ENCODE peak calls at places on chromosome 3, in eight cellular contexts. V, B, M, U, P, L, O and Y are unnamed samples.
A peak's percentile ranks its signal among the peaks of the same experiment; 100 is the strongest.

GRCh38 chr3:189914799-189915198 is 205.9 kb downstream of the P3H2 start:
- DNase-seq in V (no peak), B (no peak), M (peak; percentile 76), U (no peak), P (no peak), L (no peak), O (no peak), Y (no peak)

GRCh38 chr3:50674349-50675178 is at the start of gene DOCK3:
- DNase-seq in V (no peak), B (no peak), M (no peak), U (peak; percentile 69), P (no peak), L (peak; percentile 94), O (peak; percentile 47), Y (peak; percentile 82)

GRCh38 chr3:149559525-149559924 is 85.0 kb downstream of the TM4SF4 start:
- DNase-seq in V (no peak), B (no peak), M (no peak), U (no peak), P (no peak), L (no peak), O (no peak), Y (no peak)

GRCh38 chr3:106085998-106086397 is 217.2 kb upstream of the CBLB start:
- DNase-seq in V (no peak), B (no peak), M (no peak), U (no peak), P (no peak), L (no peak), O (no peak), Y (no peak)

GRCh38 chr3:155086041-155086440 is 5.9 kb downstream of the MME start:
- DNase-seq in V (no peak), B (no peak), M (no peak), U (no peak), P (no peak), L (no peak), O (no peak), Y (no peak)

GRCh38 chr3:37859354-37859753 is 2.3 kb upstream of the CTDSPL start:
- DNase-seq in V (no peak), B (no peak), M (no peak), U (no peak), P (no peak), L (no peak), O (no peak), Y (no peak)

GRCh38 chr3:149599236-149599635 is 58.6 kb downstream of the WWTR1 start:
- DNase-seq in V (no peak), B (peak; percentile 87), M (no peak), U (no peak), P (no peak), L (no peak), O (no peak), Y (no peak)

GRCh38 chr3:67386446-67386845 is 268.0 kb downstream of the SUCLG2 start:
- DNase-seq in V (no peak), B (no peak), M (no peak), U (no peak), P (no peak), L (no peak), O (no peak), Y (no peak)

GRCh38 chr3:5217824-5218595 is 30.5 kb downstream of the EDEM1 start:
- DNase-seq in V (no peak), B (no peak), M (no peak), U (no peak), P (no peak), L (no peak), O (no peak), Y (no peak)

GRCh38 chr3:177673105-177673804 is 476.0 kb upstream of the TBL1XR1 start:
- DNase-seq in V (no peak), B (no peak), M (no peak), U (no peak), P (no peak), L (no peak), O (peak; percentile 78), Y (no peak)

GRCh38 chr3:4506559-4507009 is 13.4 kb downstream of the ITPR1 start:
- DNase-seq in V (no peak), B (no peak), M (no peak), U (no peak), P (no peak), L (no peak), O (no peak), Y (no peak)

GRCh38 chr3:72641684-72642083 is 206.6 kb downstream of the SHQ1 start:
- DNase-seq in V (no peak), B (no peak), M (no peak), U (no peak), P (no peak), L (no peak), O (no peak), Y (no peak)

GRCh38 chr3:43872301-43872700 is 181.6 kb downstream of the ABHD5 start:
- DNase-seq in V (no peak), B (no peak), M (no peak), U (no peak), P (no peak), L (peak; percentile 67), O (no peak), Y (no peak)

GRCh38 chr3:97821810-97822775 is at the start of gene CRYBG3:
- DNase-seq in V (peak; percentile 90), B (peak; percentile 53), M (peak; percentile 17), U (peak; percentile 84), P (peak; percentile 35), L (peak; percentile 92), O (peak; percentile 74), Y (peak; percentile 91)

GRCh38 chr3:135905058-135905724 is 60.3 kb upstream of the PPP2R3A start:
- DNase-seq in V (no peak), B (no peak), M (no peak), U (no peak), P (no peak), L (no peak), O (no peak), Y (no peak)

GRCh38 chr3:87410110-87410509 is 133.7 kb upstream of the POU1F1 start:
- DNase-seq in V (no peak), B (no peak), M (no peak), U (no peak), P (no peak), L (no peak), O (no peak), Y (no peak)

GRCh38 chr3:71111784-71112440 is 471.6 kb downstream of the FOXP1 start:
- DNase-seq in V (no peak), B (peak; percentile 55), M (peak; percentile 73), U (no peak), P (peak; percentile 4), L (no peak), O (no peak), Y (no peak)

GRCh38 chr3:156553705-156554356 is 1.1 kb downstream of the SSR3 start:
- DNase-seq in V (no peak), B (peak; percentile 60), M (no peak), U (no peak), P (peak; percentile 1), L (peak; percentile 13), O (peak; percentile 77), Y (no peak)

GRCh38 chr3:46676601-46677071 is 16.8 kb downstream of the ALS2CL start:
- DNase-seq in V (no peak), B (no peak), M (no peak), U (no peak), P (no peak), L (no peak), O (no peak), Y (peak; percentile 61)

GRCh38 chr3:95297586-95297985 is 1234.7 kb downstream of the NSUN3 start:
- DNase-seq in V (no peak), B (no peak), M (no peak), U (no peak), P (no peak), L (no peak), O (no peak), Y (no peak)

GRCh38 chr3:126402178-126402577 is 7.5 kb downstream of the CFAP100 start:
- DNase-seq in V (peak; percentile 13), B (no peak), M (no peak), U (no peak), P (no peak), L (no peak), O (no peak), Y (no peak)

GRCh38 chr3:173993299-173993698 is 595.8 kb downstream of the NLGN1 start:
- DNase-seq in V (no peak), B (peak; percentile 1), M (no peak), U (no peak), P (peak; percentile 27), L (peak; percentile 6), O (no peak), Y (no peak)
- H3K4me3 ChIP-seq in V (no peak overlapping the region), B (no peak overlapping the region), M (no peak overlapping the region), U (no peak overlapping the region), P (no peak overlapping the region), L (no peak overlapping the region), O (no peak overlapping the region), Y (no peak overlapping the region)

GRCh38 chr3:141738636-141739363 is 702 bp downstream of the RNF7 start:
- DNase-seq in V (no peak), B (no peak), M (peak; percentile 13), U (no peak), P (no peak), L (peak; percentile 39), O (peak; percentile 57), Y (no peak)
- TF ChIP-seq POLR2AphosphoS5 in V (no peak), B (no peak), M (no peak), U (no peak), P (no peak), L (no peak), O (no peak), Y (no peak)

GRCh38 chr3:169579086-169579485 is 84.4 kb downstream of the MECOM start:
- DNase-seq in V (no peak), B (no peak), M (no peak), U (no peak), P (no peak), L (no peak), O (no peak), Y (no peak)

GRCh38 chr3:169578381-169578780 is 85.1 kb downstream of the MECOM start:
- DNase-seq in V (no peak), B (no peak), M (no peak), U (no peak), P (no peak), L (no peak), O (no peak), Y (no peak)

GRCh38 chr3:169575381-169575780 is 88.1 kb downstream of the MECOM start:
- DNase-seq in V (no peak), B (no peak), M (no peak), U (peak; percentile 26), P (no peak), L (peak; percentile 26), O (peak; percentile 15), Y (no peak)

GRCh38 chr3:169574531-169574930 is 89.0 kb downstream of the MECOM start:
- DNase-seq in V (no peak), B (no peak), M (no peak), U (no peak), P (no peak), L (no peak), O (no peak), Y (no peak)

GRCh38 chr3:169573129-169573528 is 90.4 kb downstream of the MECOM start:
- DNase-seq in V (no peak), B (no peak), M (no peak), U (no peak), P (no peak), L (peak; percentile 10), O (no peak), Y (no peak)
- TF ChIP-seq CTCF in V (no peak), B (no peak), M (peak; percentile 19), U (no peak), P (no peak), L (peak; percentile 39), O (no peak), Y (no peak)

DNA sequence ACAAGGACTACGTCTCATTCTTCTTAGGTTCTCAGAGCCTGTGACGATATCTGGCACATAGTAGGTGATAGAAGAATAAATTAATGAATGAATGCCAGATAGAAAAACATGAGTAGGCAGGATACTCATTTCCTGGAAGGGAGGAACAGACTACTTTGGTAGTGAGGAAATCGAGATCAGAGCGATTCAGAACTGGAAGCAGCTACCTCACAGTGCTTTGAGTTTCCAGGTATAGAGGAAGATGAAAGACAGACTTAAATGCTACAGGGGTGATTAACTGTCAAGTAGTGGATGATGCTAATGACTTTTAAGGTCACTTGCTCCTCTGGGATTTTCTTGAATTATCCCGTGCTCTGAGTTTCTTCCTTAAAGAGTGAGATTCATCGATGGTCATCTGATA is 951.5 kb upstream of the CFAP20DC start:
- DNase-seq in V (no peak), B (no peak), M (no peak), U (no peak), P (no peak), L (no peak), O (no peak), Y (no peak)
- H3K4me3 ChIP-seq in V (no peak overlapping the region), B (no peak overlapping the region), M (no peak overlapping the region), U (no peak overlapping the region), P (no peak overlapping the region), L (no peak overlapping the region), O (no peak overlapping the region), Y (no peak overlapping the region)